ENCODE peak calls at places on chromosome 20, in four cellular contexts. I is neural progenitor cell; U is CD8-positive, alpha-beta memory T cell; K is brain microvascular endothelial cell. Q is an unnamed sample.

GRCh38 chr20:19137641-19138040 is 74.8 kb upstream of the SLC24A3 start:
- DNase-seq in I (no peak), K (no peak), U (no peak), Q (no peak)

GRCh38 chr20:45967551-45968080 is 4.4 kb downstream of the ZNF335 start:
- DNase-seq in U (no peak), I (no peak), K (no peak), Q (no peak)

GRCh38 chr20:6994452-6994851 is 227.0 kb downstream of the BMP2 start:
- DNase-seq in I (no peak), U (no peak), K (peak; percentile 45), Q (no peak)

GRCh38 chr20:20594171-20594530 is 118.3 kb downstream of the RALGAPA2 start:
- DNase-seq in U (no peak), K (no peak), I (peak; percentile 57), Q (peak; percentile 25)

GRCh38 chr20:41327178-41327577 is 9.6 kb upstream of the ZHX3 start:
- DNase-seq in I (no peak), K (no peak), U (no peak), Q (no peak)

GRCh38 chr20:33232486-33233072 is 3.2 kb upstream of the BPIFA1 start:
- DNase-seq in I (no peak), K (no peak), U (no peak), Q (no peak)

GRCh38 chr20:44247676-44248419 is 740 bp downstream of the GDAP1L1 start:
- DNase-seq in K (peak; percentile 7), U (no peak), I (peak; percentile 94), Q (peak; percentile 28)

GRCh38 chr20:33945391-33946079 is 48.2 kb upstream of the RALY start:
- DNase-seq in I (no peak), U (no peak), K (peak; percentile 42), Q (no peak)

GRCh38 chr20:59004763-59005522 is 2.1 kb downstream of the CTSZ start:
- DNase-seq in U (no peak), K (no peak), I (no peak), Q (peak; percentile 71)

GRCh38 chr20:46364670-46365482 is 41.5 kb downstream of the ELMO2 start:
- DNase-seq in K (no peak), U (no peak), I (no peak), Q (no peak)

GRCh38 chr20:33282991-33283555 is at the start of gene BPIFB1:
- DNase-seq in U (no peak), K (no peak), I (no peak), Q (no peak)

DNA sequence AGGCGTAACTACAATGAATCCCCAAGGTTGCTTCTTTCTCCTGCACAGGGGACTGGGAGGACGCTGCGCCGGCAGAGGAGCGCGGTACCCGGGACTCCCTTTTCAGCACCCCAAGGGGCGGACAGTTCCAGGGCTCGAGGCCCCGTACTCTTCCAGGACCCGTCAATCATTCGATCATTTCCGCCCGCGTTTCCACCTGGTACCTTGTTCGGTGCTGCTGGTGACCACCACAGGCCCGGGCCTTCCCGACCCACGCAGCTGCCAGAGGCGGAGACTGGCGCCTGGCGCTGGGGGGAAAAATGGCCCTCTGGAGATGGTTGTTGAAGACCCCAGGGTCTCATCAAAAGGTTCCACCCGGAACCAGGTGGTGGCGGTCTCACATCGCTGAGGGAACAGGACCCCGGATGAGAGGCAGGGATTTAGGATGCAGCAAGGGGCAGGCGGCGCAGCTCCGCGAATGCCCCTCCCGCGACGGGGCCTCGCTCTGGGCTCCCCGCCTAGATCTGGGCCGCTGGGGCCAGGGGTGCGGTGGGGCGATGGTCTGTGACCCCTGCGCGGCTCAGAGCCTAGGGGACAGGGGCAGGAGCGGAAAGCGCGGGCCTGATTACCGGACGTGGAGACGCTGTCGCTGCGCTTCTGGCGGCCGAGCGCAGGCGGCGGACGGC is 744 bp downstream of the VSX1 start:
- DNase-seq in I (peak; percentile 89), U (no peak), K (no peak), Q (no peak)
- H3K4me3 ChIP-seq in I (peak overlapping the region; percentile 48), U (no peak overlapping the region), K (no peak overlapping the region), Q (no peak overlapping the region)

GRCh38 chr20:37598611-37599342 is 71.1 kb upstream of the BLCAP start:
- DNase-seq in U (no peak), K (no peak), I (no peak), Q (no peak)
- H3K4me3 ChIP-seq in U (no peak overlapping the region), K (no peak overlapping the region), I (peak overlapping the region; percentile 38), Q (no peak overlapping the region)

DNA sequence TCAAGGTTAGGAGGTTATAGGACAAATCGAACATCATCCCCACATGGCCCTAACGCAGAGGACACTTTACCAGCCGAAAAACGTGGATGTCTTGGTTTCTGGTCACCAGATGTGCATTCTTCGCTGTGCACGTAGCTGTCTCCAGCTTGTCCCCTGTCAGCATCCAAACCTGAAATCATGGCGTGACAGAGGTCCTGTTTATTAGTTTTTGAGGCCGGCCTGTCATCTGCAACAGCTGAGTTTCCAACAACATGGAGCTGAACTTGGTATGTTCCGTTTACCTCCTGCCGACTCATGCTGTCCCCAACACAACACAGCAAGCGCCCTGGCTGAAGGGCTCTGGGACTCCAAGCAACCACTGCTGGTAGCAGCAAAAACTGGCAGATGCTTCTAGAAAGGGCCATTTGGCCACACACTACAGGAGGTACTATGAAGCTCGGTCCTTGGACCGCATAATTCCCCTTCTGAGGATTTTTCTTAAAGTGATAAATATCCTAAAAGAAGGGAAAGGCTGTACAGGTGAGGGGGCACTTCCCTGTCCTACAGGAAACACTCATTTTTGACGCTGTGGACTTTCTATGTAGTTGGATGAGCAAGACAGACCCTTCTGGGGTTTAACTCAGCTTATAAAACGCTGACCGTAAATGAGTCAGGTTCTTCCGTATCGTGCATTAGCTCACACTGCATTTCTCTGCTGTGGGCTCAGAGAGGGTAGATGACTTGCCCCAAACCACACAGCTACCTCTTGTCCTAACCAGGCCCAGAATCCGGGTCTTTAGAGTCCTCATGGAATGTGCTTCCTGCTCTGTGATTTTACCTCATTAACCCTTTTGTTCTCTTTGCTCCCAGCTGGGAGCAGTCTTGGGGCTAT is 79.7 kb upstream of the NFATC2 start:
- DNase-seq in I (peak; percentile 37), U (no peak), K (peak; percentile 9), Q (no peak)
- H3K4me3 ChIP-seq in I (no peak overlapping the region), U (no peak overlapping the region), K (no peak overlapping the region), Q (no peak overlapping the region)

GRCh38 chr20:53580376-53581111 is 13.1 kb downstream of the ZNF217 start:
- DNase-seq in I (no peak), U (no peak), K (no peak), Q (no peak)
- H3K4me3 ChIP-seq in I (peak overlapping the region; percentile 14), U (peak overlapping the region; percentile 61), K (no peak overlapping the region), Q (no peak overlapping the region)

GRCh38 chr20:51193066-51193772 is 170.3 kb upstream of the KCNG1 start:
- DNase-seq in K (peak; percentile 53), I (no peak), U (no peak), Q (no peak)
- H3K4me3 ChIP-seq in K (no peak overlapping the region), I (no peak overlapping the region), U (no peak overlapping the region), Q (no peak overlapping the region)

DNA sequence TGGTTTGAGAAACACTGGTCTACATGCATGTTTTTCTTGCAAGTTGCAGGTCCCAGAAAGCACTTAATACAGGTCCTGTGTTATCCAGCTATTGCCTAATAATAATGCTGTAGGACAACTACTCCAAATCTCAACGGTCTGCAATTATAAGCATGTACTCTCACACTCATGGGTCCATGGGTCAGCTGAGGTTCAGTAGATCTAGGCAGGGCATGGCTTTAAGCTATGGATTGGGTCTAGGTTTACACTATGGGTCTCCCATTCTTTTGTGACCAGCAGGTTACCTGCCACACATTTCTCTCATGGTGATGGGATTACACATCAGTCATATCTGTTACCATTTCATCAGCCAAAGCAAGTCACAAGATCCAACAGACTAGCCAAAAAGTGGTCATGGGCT is 13.9 kb downstream of the ISM1 start:
- DNase-seq in U (no peak), K (no peak), I (no peak), Q (no peak)
- H3K4me3 ChIP-seq in U (no peak overlapping the region), K (no peak overlapping the region), I (no peak overlapping the region), Q (no peak overlapping the region)

DNA sequence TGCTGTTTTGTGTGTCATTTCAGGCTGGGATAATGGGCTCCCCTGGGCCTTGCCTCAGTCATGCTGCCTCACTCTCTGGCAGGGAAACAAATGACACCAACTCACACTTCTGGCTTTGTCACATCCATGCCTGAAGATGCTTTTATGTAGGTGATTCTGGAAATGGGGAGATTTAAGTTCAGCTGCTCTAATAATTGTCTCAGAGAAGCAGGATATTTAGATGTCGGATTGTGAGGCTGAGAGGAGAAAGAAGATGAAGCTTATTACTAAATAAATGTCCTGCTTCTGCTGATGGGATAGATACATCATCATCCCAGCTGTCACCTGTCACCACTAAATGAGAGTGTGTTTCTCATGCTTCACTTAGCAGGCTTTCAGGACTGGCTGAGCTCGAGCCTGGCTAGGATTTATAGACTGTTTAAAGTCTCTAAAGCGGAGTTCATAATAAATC is 480.2 kb upstream of the SPTLC3 start:
- DNase-seq in I (peak; percentile 8), U (no peak), K (no peak), Q (no peak)
- H3K4me3 ChIP-seq in I (no peak overlapping the region), U (no peak overlapping the region), K (no peak overlapping the region), Q (no peak overlapping the region)

GRCh38 chr20:62530643-62531032 is 54.8 kb upstream of the GATA5 start:
- DNase-seq in K (no peak), U (no peak), I (no peak), Q (no peak)
- H3K4me3 ChIP-seq in K (no peak overlapping the region), U (no peak overlapping the region), I (no peak overlapping the region), Q (no peak overlapping the region)

GRCh38 chr20:43023836-43024235 is 165.9 kb downstream of the PTPRT start:
- DNase-seq in I (no peak), U (no peak), K (no peak), Q (no peak)

GRCh38 chr20:43028470-43028869 is 161.2 kb downstream of the PTPRT start:
- DNase-seq in U (no peak), K (no peak), I (no peak), Q (no peak)

GRCh38 chr20:43034981-43035724 is 154.6 kb downstream of the PTPRT start:
- DNase-seq in K (no peak), I (no peak), U (no peak), Q (no peak)

GRCh38 chr20:43032459-43032858 is 157.2 kb downstream of the PTPRT start:
- DNase-seq in U (no peak), K (no peak), I (peak; percentile 47), Q (peak; percentile 2)

DNA sequence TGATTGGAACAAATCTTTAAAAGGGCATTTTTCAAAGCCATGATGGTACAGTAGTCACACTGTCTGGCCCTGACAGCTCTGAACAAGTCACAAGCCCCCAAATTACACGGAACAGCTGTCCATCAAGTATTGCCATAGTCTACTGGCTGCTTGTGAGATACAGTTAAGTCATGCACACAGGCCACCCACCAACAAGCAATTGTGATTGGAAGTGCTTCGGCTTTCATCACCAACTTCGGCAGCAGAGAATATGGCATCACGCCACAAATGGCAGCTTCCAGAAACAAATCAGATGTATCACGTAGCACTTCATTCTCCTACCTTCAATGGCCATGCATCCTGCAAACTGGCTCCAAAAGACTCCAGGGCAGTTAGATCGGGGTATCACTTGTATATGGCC is 160.5 kb downstream of the PTPRT start:
- DNase-seq in I (no peak), K (no peak), U (no peak), Q (no peak)
- H3K4me3 ChIP-seq in I (no peak overlapping the region), K (no peak overlapping the region), U (no peak overlapping the region), Q (no peak overlapping the region)

DNA sequence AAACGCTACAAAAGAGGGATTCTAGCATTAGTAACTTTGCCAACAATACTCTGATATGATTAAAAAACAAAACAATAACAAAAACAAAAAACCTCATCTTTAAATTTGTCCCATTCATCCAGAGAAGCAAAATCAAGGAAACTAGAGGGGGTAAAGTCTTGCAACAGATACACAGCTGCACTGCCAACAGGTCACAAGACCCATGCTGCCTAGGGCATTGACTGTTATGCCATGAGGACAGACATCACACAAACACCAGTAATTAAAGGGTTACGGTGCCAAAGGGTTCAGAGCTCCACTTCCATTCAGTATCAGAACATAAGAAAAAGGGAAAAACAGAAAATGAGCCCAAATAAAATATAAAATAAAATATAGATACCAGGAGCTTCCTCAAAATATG is 1.6 kb downstream of the TBC1D20 start:
- DNase-seq in I (no peak), U (no peak), K (no peak), Q (no peak)
- H3K4me3 ChIP-seq in I (peak overlapping the region; percentile 79), U (no peak overlapping the region), K (peak overlapping the region; percentile 83), Q (no peak overlapping the region)

Q was measured in Jurkat, Clone E6-1.